ENCODE peak calls at places on chromosome 6, in eight cellular contexts. Q is K562, L is fibroblast of the aortic adventitia, O is HFFc6, P is keratinocyte, I is PC-3, T is cardiac muscle cell, J is neural progenitor cell. M is an unnamed sample.

GRCh38 chr6:109344226-109344625 is 38.0 kb downstream of the CD164 start:
- DNase-seq in I (peak), Q (no peak), O (no peak), L (no peak), J (no peak), T (no peak), P (no peak), M (no peak)

GRCh38 chr6:106747139-106747538 is 117.8 kb downstream of the QRSL1 start:
- DNase-seq in P (peak), O (no peak), T (no peak), L (no peak), Q (no peak), J (no peak), I (peak), M (no peak)

GRCh38 chr6:68144667-68145066 is 490.4 kb upstream of the ADGRB3 start:
- DNase-seq in T (no peak), J (no peak), L (no peak), P (no peak), Q (no peak), O (no peak), I (no peak), M (no peak)

GRCh38 chr6:13528232-13528631 is 40.8 kb upstream of the GFOD1 start:
- DNase-seq in T (peak), Q (no peak), O (no peak), I (peak), J (no peak), P (no peak), L (no peak), M (no peak)

GRCh38 chr6:169489642-169490408 is 212.0 kb downstream of the WDR27 start:
- DNase-seq in Q (no peak), J (peak), L (peak), T (no peak), I (no peak), P (no peak), O (no peak), M (no peak)

GRCh38 chr6:90896165-90896549 is 309.3 kb upstream of the MAP3K7 start:
- DNase-seq in J (peak), T (no peak), I (no peak), P (no peak), Q (no peak), L (no peak), O (no peak), M (no peak)

GRCh38 chr6:118984342-118984741 is 49.4 kb upstream of the MCM9 start:
- DNase-seq in L (no peak), T (no peak), J (no peak), I (no peak), O (no peak), Q (no peak), P (no peak), M (no peak)

GRCh38 chr6:168053086-168053956 is 25.7 kb downstream of the FRMD1 start:
- DNase-seq in O (no peak), Q (no peak), L (no peak), T (no peak), I (no peak), P (no peak), J (no peak), M (no peak)

GRCh38 chr6:97626586-97627441 is 343.8 kb upstream of the MMS22L start:
- DNase-seq in I (no peak), J (peak), Q (no peak), O (no peak), T (no peak), L (peak), P (no peak), M (no peak)

GRCh38 chr6:117502580-117502979 is 20.1 kb downstream of the DCBLD1 start:
- DNase-seq in L (peak), I (no peak), J (no peak), O (no peak), Q (no peak), T (peak), P (no peak), M (no peak)

GRCh38 chr6:140303218-140303949 is 928.9 kb upstream of the CITED2 start:
- DNase-seq in Q (no peak), I (no peak), J (no peak), P (no peak), O (no peak), L (no peak), T (no peak), M (no peak)

GRCh38 chr6:33688451-33689147 is 22.9 kb downstream of the UQCC2 start:
- DNase-seq in J (no peak), O (no peak), L (no peak), P (no peak), Q (no peak), I (no peak), T (no peak), M (no peak)

GRCh38 chr6:139680819-139681218 is 306.4 kb upstream of the CITED2 start:
- DNase-seq in I (no peak), Q (no peak), T (no peak), L (no peak), J (peak), P (no peak), O (no peak), M (no peak)

GRCh38 chr6:168102093-168102985 is 23.3 kb upstream of the FRMD1 start:
- DNase-seq in T (no peak), Q (no peak), O (no peak), I (no peak), P (no peak), J (no peak), L (no peak), M (peak)

GRCh38 chr6:36130672-36131516 is 581 bp downstream of the MAPK13 start:
- DNase-seq in O (no peak), L (no peak), T (peak), P (no peak), J (peak), I (peak), Q (peak), M (no peak)

GRCh38 chr6:144725731-144726522 is 440.8 kb downstream of the UTRN start:
- DNase-seq in L (no peak), P (no peak), I (peak), O (no peak), Q (no peak), T (no peak), J (no peak), M (no peak)

GRCh38 chr6:658244-658643 is 1.3 kb upstream of the HUS1B start:
- DNase-seq in I (no peak), J (no peak), L (peak), T (peak), O (peak), P (no peak), Q (peak), M (no peak)

GRCh38 chr6:115675443-115675842 is 385.2 kb downstream of the FRK start:
- DNase-seq in L (no peak), P (no peak), O (no peak), J (no peak), I (no peak), Q (no peak), T (no peak), M (no peak)

GRCh38 chr6:167933847-167934246 is 63.6 kb upstream of the KIF25 start:
- DNase-seq in P (no peak), O (no peak), Q (no peak), I (no peak), L (no peak), J (peak), T (no peak), M (no peak)

GRCh38 chr6:87789198-87789899 is 87.3 kb upstream of the AKIRIN2 start:
- DNase-seq in Q (no peak), I (peak), T (peak), L (peak), J (no peak), P (no peak), O (peak), M (no peak)

GRCh38 chr6:149182262-149182661 is 135.2 kb upstream of the TAB2 start:
- DNase-seq in J (no peak), L (peak), P (no peak), O (no peak), Q (no peak), T (peak), I (no peak), M (no peak)

GRCh38 chr6:131013495-131013894 is 49.5 kb downstream of the EPB41L2 start:
- DNase-seq in J (no peak), L (peak), I (no peak), T (peak), O (peak), Q (no peak), P (no peak), M (no peak)

GRCh38 chr6:96743496-96743895 is 93.8 kb downstream of the GPR63 start:
- DNase-seq in L (no peak), P (no peak), I (peak), T (no peak), J (no peak), O (no peak), Q (no peak), M (no peak)

GRCh38 chr6:37631295-37631694 is 66.4 kb downstream of the MDGA1 start:
- DNase-seq in Q (no peak), O (no peak), T (no peak), P (no peak), J (no peak), I (no peak), L (no peak), M (no peak)

GRCh38 chr6:83464741-83465140 is 33.9 kb upstream of the ME1 start:
- DNase-seq in J (no peak), P (peak), O (no peak), I (peak), Q (no peak), T (no peak), L (no peak), M (peak)
- TF ChIP-seq CTCF in J (no peak), P (no peak), O (no peak), I (no peak), Q (no peak), T (no peak), L (no peak), M (no peak)

GRCh38 chr6:157461000-157461915 is 80.3 kb downstream of the ZDHHC14 start:
- DNase-seq in L (no peak), J (peak), P (no peak), O (peak), Q (peak), T (peak), I (no peak), M (no peak)
- TF ChIP-seq CTCF in L (no peak), J (peak), P (no peak), O (no peak), Q (peak), T (no peak), I (no peak), M (no peak)

GRCh38 chr6:128519132-128519930 is 1.1 kb downstream of the PTPRK start:
- DNase-seq in T (peak), O (peak), J (peak), L (peak), Q (no peak), P (no peak), I (peak), M (no peak)
- TF ChIP-seq CTCF in T (peak), O (peak), J (peak), L (peak), Q (no peak), P (peak), I (peak), M (no peak)

GRCh38 chr6:111871725-111872520 is 1.3 kb downstream of the FYN start:
- DNase-seq in I (peak), L (peak), T (peak), O (peak), P (no peak), Q (peak), J (peak), M (no peak)

GRCh38 chr6:111870751-111871064 is 2.5 kb downstream of the FYN start:
- DNase-seq in T (no peak), P (no peak), L (no peak), O (no peak), Q (no peak), I (peak), J (no peak), M (no peak)

GRCh38 chr6:111871207-111871606 is 2.0 kb downstream of the FYN start:
- DNase-seq in T (no peak), J (no peak), I (no peak), Q (no peak), O (no peak), L (peak), P (no peak), M (no peak)

GRCh38 chr6:111872521-111873177 is 603 bp downstream of the FYN start:
- DNase-seq in P (no peak), T (no peak), Q (peak), L (peak), J (peak), O (peak), I (no peak), M (no peak)

GRCh38 chr6:111870054-111870750 is 3.0 kb downstream of the FYN start:
- DNase-seq in I (no peak), O (no peak), L (no peak), P (no peak), J (no peak), Q (peak), T (no peak), M (no peak)
- TF ChIP-seq CTCF in I (no peak), O (no peak), L (no peak), P (no peak), J (no peak), Q (peak), T (no peak), M (peak)

DNA sequence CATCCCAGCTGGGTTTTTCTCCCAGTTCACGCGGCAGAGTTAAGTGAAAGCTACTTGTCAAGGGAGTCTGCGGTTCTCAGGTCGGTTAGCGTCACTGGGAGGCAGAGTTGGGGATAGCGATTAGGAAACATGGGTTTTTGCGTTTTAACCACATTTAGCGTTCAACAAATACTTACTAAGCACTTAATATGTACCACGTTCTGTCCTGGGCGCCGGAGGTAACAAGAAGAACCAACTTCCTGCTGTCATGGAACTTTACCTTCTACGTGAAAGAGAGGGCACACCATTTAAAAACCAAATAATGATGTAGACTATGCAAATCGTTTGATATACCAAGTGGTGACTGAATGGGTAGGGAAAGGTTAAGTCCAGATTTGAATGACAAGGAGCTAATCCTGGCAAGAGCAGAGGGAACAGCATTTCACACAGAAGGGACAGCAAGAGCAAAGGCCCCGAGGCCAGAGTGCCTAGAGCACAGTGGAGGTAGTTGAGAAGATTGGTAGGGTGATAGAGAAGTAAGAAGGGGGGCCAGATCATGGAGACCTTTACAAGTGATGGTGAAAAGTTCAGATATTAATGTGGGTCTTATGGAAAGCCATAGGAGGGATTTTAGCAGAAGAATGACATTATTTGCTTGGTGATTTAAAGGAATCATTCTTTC is 740 bp downstream of the RIOK1 start:
- DNase-seq in T (no peak), I (no peak), O (peak), L (no peak), Q (no peak), J (no peak), P (no peak), M (no peak)
- TF ChIP-seq CTCF in T (no peak), I (peak), O (peak), L (peak), Q (no peak), J (no peak), P (peak), M (no peak)

GRCh38 chr6:158503846-158504245 is 56.0 kb upstream of the TMEM181 start:
- DNase-seq in T (no peak), Q (no peak), L (no peak), P (no peak), J (no peak), I (no peak), O (no peak), M (no peak)

GRCh38 chr6:158505194-158505593 is 54.7 kb upstream of the TMEM181 start:
- DNase-seq in L (no peak), Q (no peak), P (no peak), T (no peak), J (no peak), O (no peak), I (no peak), M (no peak)

GRCh38 chr6:158507174-158507573 is 52.7 kb upstream of the TMEM181 start:
- DNase-seq in L (no peak), P (no peak), T (no peak), J (no peak), I (no peak), O (no peak), Q (no peak), M (no peak)

GRCh38 chr6:158508450-158508849 is 51.4 kb upstream of the TMEM181 start:
- DNase-seq in L (no peak), T (no peak), I (no peak), Q (no peak), J (no peak), P (no peak), O (no peak), M (no peak)

GRCh38 chr6:158506577-158506976 is 53.3 kb upstream of the TMEM181 start:
- DNase-seq in O (no peak), I (no peak), P (no peak), J (peak), T (no peak), Q (peak), L (no peak), M (no peak)
- TF ChIP-seq CTCF in O (peak), I (peak), P (no peak), J (peak), T (peak), Q (peak), L (peak), M (no peak)

GRCh38 chr6:31897612-31898199 is at the start of gene EHMT2:
- DNase-seq in T (peak), I (peak), J (peak), O (peak), P (no peak), Q (peak), L (peak), M (no peak)
- TF ChIP-seq CTCF in T (no peak), I (no peak), J (no peak), O (no peak), P (no peak), Q (peak), L (peak), M (peak)

GRCh38 chr6:29016559-29017427 is 11.7 kb upstream of the ZNF311 start:
- DNase-seq in I (peak), L (peak), P (peak), O (peak), J (peak), Q (peak), T (peak), M (peak)
- TF ChIP-seq CTCF in I (peak), L (peak), P (peak), O (peak), J (peak), Q (peak), T (peak), M (peak)

GRCh38 chr6:19465240-19465639 is 371.9 kb upstream of the ID4 start:
- DNase-seq in P (no peak), L (no peak), T (no peak), Q (no peak), I (peak), O (no peak), J (no peak), M (no peak)

GRCh38 chr6:19465760-19466159 is 371.4 kb upstream of the ID4 start:
- DNase-seq in Q (no peak), P (no peak), T (peak), I (peak), J (no peak), L (peak), O (peak), M (peak)

GRCh38 chr6:19463250-19463649 is 373.9 kb upstream of the ID4 start:
- DNase-seq in I (no peak), O (no peak), L (no peak), J (no peak), P (no peak), Q (no peak), T (no peak), M (peak)

GRCh38 chr6:19463925-19464324 is 373.2 kb upstream of the ID4 start:
- DNase-seq in J (no peak), T (no peak), Q (no peak), L (no peak), P (no peak), O (no peak), I (no peak), M (no peak)
- TF ChIP-seq CTCF in J (no peak), T (no peak), Q (no peak), L (no peak), P (no peak), O (no peak), I (no peak), M (no peak)

GRCh38 chr6:16239090-16239797 is 857 bp downstream of the GMPR start:
- DNase-seq in L (peak), J (peak), T (peak), O (no peak), P (no peak), I (peak), Q (no peak), M (no peak)
- TF ChIP-seq CTCF in L (peak), J (peak), T (peak), O (peak), P (no peak), I (peak), Q (peak), M (no peak)